ENCODE peak calls at places on chromosomes 3 and 15, in eight cellular contexts. L is GM04504; W is C1 segment of cervical spinal cord; K is retinal pigment epithelial cell; A is T-cell; P is activated CD4-positive, alpha-beta T cell treated with anti-CD3 and anti-CD28 coated beads, Interleukin-2, amount 50 U/mL, for 48 hours; X is activated gamma-delta T cell treated with Interleukin-2 at 50 U/mL for 16 hours; M is LoVo. D is an unnamed sample.

GRCh38 chr3:128619146-128619890 is 31.3 kb downstream of the RPN1 start:
- DNase-seq in A (no peak), W (no peak), X (no peak), P (no peak), K (peak), M (no peak), L (peak), D (peak)

GRCh38 chr15:38930851-38931572 is 366.4 kb upstream of the RASGRP1 start:
- DNase-seq in A (no peak), L (peak), P (no peak), W (no peak), M (no peak), K (no peak), X (no peak), D (peak)

GRCh38 chr15:27784107-27784506 is 315.0 kb downstream of the OCA2 start:
- DNase-seq in M (no peak), A (no peak), L (no peak), K (no peak), X (no peak), P (no peak), W (no peak), D (no peak)

GRCh38 chr3:149764302-149764701 is 12.0 kb upstream of the COMMD2 start:
- DNase-seq in X (no peak), W (no peak), K (no peak), L (no peak), A (no peak), P (no peak), M (no peak), D (no peak)

GRCh38 chr3:72628065-72628464 is 220.2 kb downstream of the SHQ1 start:
- DNase-seq in L (no peak), A (no peak), K (no peak), W (no peak), P (no peak), X (no peak), M (no peak), D (no peak)

GRCh38 chr3:131794766-131795381 is 239.9 kb downstream of the CPNE4 start:
- DNase-seq in L (peak), A (no peak), K (no peak), M (peak), P (no peak), X (no peak), W (peak), D (peak)

GRCh38 chr3:162677475-162677874 is 1180.9 kb downstream of the OTOL1 start:
- DNase-seq in P (no peak), X (no peak), W (no peak), A (no peak), L (no peak), K (no peak), M (no peak), D (no peak)

GRCh38 chr3:39065197-39065596 is 13.4 kb downstream of the WDR48 start:
- DNase-seq in X (peak), K (no peak), P (no peak), M (no peak), W (no peak), L (peak), A (peak), D (peak)

GRCh38 chr15:25682349-25682748 is 180.8 kb downstream of the ATP10A start:
- DNase-seq in P (no peak), L (no peak), M (no peak), K (no peak), W (peak), X (no peak), A (no peak), D (no peak)

GRCh38 chr15:61421938-61422337 is 192.8 kb upstream of the RORA start:
- DNase-seq in A (no peak), K (no peak), W (no peak), X (no peak), P (no peak), L (no peak), M (no peak), D (no peak)

D was measured in iris pigment epithelial cell.